ENCODE peak calls at places on chromosomes 4 and X, in eight cellular contexts. S, O, T, V, Q, H, K and B are unnamed samples.

GRCh38 chr4:165502919-165503907 is 124.4 kb downstream of the CPE start:
- DNase-seq in S (no peak), Q (peak; percentile 65), K (no peak), T (no peak), H (no peak), O (peak; percentile 57), V (no peak), B (no peak)

GRCh38 chrX:44733931-44734330 is 109.9 kb upstream of the DUSP21 start:
- DNase-seq in T (no peak), K (no peak), H (no peak), Q (no peak), V (no peak), S (no peak), O (peak; percentile 1), B (no peak)

GRCh38 chr4:149264093-149264733 is 551.4 kb downstream of the IQCM start:
- DNase-seq in K (peak; percentile 56), T (peak; percentile 61), H (peak; percentile 8), Q (peak; percentile 48), S (peak; percentile 72), V (no peak), O (peak; percentile 74), B (no peak)

GRCh38 chrX:116317409-116317808 is 119.0 kb upstream of the SLC6A14 start:
- DNase-seq in K (no peak), S (peak; percentile 35), O (peak; percentile 85), H (no peak), T (no peak), Q (peak; percentile 56), V (no peak), B (no peak)

GRCh38 chrX:119273807-119274192 is 37.7 kb downstream of the PGRMC1 start:
- DNase-seq in S (no peak), H (no peak), V (no peak), O (no peak), T (no peak), Q (no peak), K (no peak), B (no peak)

GRCh38 chrX:23819385-23820234 is 36.6 kb downstream of the SAT1 start:
- DNase-seq in H (no peak), T (no peak), V (no peak), O (no peak), Q (peak; percentile 75), K (no peak), S (no peak), B (no peak)

GRCh38 chrX:136453114-136453513 is 34.6 kb upstream of the BRS3 start:
- DNase-seq in Q (no peak), H (no peak), V (no peak), S (no peak), K (no peak), O (no peak), T (no peak), B (no peak)

GRCh38 chr4:86338521-86338920 is 21.3 kb downstream of the MAPK10 start:
- DNase-seq in H (no peak), S (no peak), Q (no peak), T (no peak), K (no peak), V (no peak), O (peak; percentile 47), B (no peak)

GRCh38 chrX:154751121-154751668 is 318 bp upstream of the GAB3 start:
- DNase-seq in S (no peak), O (no peak), V (no peak), H (no peak), K (peak; percentile 9), T (no peak), Q (no peak), B (no peak)

GRCh38 chrX:154748712-154749339 is 2.1 kb downstream of the GAB3 start:
- DNase-seq in O (peak; percentile 61), K (peak; percentile 62), Q (peak; percentile 68), S (peak; percentile 60), H (peak; percentile 70), V (no peak), T (peak; percentile 38), B (no peak)

GRCh38 chrX:154751669-154752271 is 893 bp upstream of the GAB3 start:
- DNase-seq in Q (no peak), S (no peak), O (no peak), T (no peak), V (no peak), H (no peak), K (no peak), B (no peak)

GRCh38 chrX:154750301-154751120 is at the start of gene GAB3:
- DNase-seq in T (no peak), H (peak; percentile 65), O (peak; percentile 30), V (no peak), Q (peak; percentile 57), S (peak; percentile 64), K (peak; percentile 63), B (no peak)

DNA sequence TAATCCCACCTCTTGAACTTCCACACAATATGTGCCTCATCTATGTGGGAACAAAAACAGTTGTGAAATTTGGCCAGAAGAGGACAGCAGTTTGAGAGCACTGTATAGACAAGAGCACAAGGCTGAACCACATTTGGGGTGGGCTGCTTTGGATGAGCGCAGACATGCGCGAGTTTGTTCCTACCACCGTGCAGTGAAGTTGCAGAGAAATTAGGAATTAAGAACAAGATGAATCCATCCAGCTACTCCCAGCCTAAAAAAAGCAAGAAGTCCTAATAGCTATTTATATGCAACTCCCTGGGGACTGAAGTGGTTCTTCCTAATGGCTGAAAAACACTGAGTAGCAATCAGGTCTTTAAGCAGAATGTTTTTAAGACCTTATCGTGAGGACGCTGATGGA is 1.0 kb downstream of the GAB3 start:
- DNase-seq in K (no peak), T (no peak), O (no peak), S (no peak), Q (peak; percentile 43), V (no peak), H (no peak), B (no peak)
- H3K4me3 ChIP-seq in K (peak overlapping the region; percentile 62), T (no peak overlapping the region), O (peak overlapping the region; percentile 53), S (no peak overlapping the region), Q (peak overlapping the region; percentile 78), V (no peak overlapping the region), H (peak overlapping the region; percentile 56), B (no peak overlapping the region)

GRCh38 chr4:30790123-30790522 is 70.0 kb downstream of the PCDH7 start:
- DNase-seq in K (no peak), Q (no peak), T (no peak), H (no peak), V (no peak), O (no peak), S (no peak), B (no peak)
- H3K4me2 ChIP-seq in K (peak overlapping the region; percentile 61), Q (no peak overlapping the region), T (no peak overlapping the region), H (no peak overlapping the region), V (no peak overlapping the region), O (no peak overlapping the region), S (no peak overlapping the region), B (peak overlapping the region; percentile 58)

DNA sequence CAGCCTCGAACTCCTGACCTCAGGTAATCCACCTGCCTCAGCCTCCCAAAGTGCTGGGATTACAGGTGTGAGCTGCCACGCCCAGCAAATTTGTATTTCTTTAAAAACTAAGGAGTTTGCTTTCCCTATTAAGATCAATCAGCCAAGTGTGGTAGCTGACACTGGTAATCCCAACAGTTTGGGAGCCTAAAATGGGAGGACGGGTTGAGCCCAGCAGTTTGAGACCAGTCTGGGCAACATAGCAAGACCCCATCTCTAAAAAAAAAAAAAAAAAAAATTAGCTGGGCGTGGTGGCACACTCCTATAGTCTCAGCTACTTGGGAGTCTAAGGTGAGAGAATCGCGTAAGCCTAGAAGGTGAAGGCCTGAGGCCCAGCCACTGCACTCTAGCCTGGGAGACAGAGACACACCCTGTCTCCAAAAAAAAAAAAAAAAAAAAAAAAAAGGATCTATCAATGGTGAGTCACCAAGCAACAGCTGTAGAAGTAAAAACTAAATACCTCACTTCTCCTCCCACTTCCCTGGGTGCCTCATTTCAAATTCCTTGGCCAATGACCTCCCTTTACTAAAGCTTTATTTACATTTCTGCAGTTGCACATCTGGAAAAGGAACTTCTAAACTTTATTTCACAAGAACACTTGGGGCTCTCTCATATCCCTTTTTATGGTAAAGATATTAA is 54.5 kb downstream of the LDB2 start:
- DNase-seq in T (no peak), H (no peak), O (peak; percentile 96), K (no peak), Q (peak; percentile 74), V (no peak), S (no peak), B (no peak)
- H3K4me3 ChIP-seq in T (no peak overlapping the region), H (no peak overlapping the region), O (no peak overlapping the region), K (no peak overlapping the region), Q (no peak overlapping the region), V (no peak overlapping the region), S (no peak overlapping the region), B (no peak overlapping the region)

GRCh38 chr4:144579411-144580020 is 66.4 kb upstream of the HHIP start:
- DNase-seq in Q (no peak), T (no peak), H (no peak), K (no peak), V (no peak), S (no peak), O (no peak), B (no peak)
- H3K4me2 ChIP-seq in Q (no peak overlapping the region), T (no peak overlapping the region), H (peak overlapping the region; percentile 44), K (no peak overlapping the region), V (no peak overlapping the region), S (no peak overlapping the region), O (no peak overlapping the region), B (no peak overlapping the region)

GRCh38 chr4:80069837-80070788 is 2.9 kb downstream of the ANTXR2 start:
- DNase-seq in S (no peak), O (peak; percentile 53), Q (peak; percentile 58), V (no peak), K (no peak), T (no peak), H (no peak), B (peak; percentile 41)
- H3K4me3 ChIP-seq in S (no peak overlapping the region), O (peak overlapping the region; percentile 88), Q (peak overlapping the region; percentile 92), V (no peak overlapping the region), K (no peak overlapping the region), T (no peak overlapping the region), H (peak overlapping the region; percentile 96), B (no peak overlapping the region)